ENCODE peak calls at places on chromosomes 16 and 17, in seven cellular contexts. J is fibroblast of the aortic adventitia, Z is BE2C, R is fibroblast of pulmonary artery, T is adrenal gland, D is AG04450, I is A549. C is an unnamed sample.

GRCh38 chr17:16036261-16036660 is 36.6 kb downstream of the TTC19 start:
- DNase-seq in J (no peak), Z (no peak), R (no peak), T (no peak), D (no peak), I (no peak), C (no peak)

GRCh38 chr17:49585422-49586027 is 9.9 kb downstream of the NXPH3 start:
- DNase-seq in J (no peak), Z (no peak), R (no peak), T (no peak), D (no peak), I (peak), C (peak)

GRCh38 chr16:69618721-69619120 is 53.0 kb downstream of the NFAT5 start:
- DNase-seq in J (no peak), Z (no peak), R (no peak), T (no peak), D (no peak), I (no peak), C (no peak)

GRCh38 chr17:11582217-11582616 is 16.1 kb upstream of the DNAH9 start:
- DNase-seq in J (no peak), Z (no peak), R (no peak), T (no peak), D (no peak), I (no peak), C (no peak)

GRCh38 chr16:70158261-70158939 is 15.2 kb upstream of the CLEC18C start:
- DNase-seq in J (no peak), Z (no peak), R (no peak), T (peak), D (no peak), I (peak), C (no peak)

GRCh38 chr16:70553645-70554044 is 30.0 kb downstream of the SF3B3 start:
- DNase-seq in J (peak), Z (no peak), R (peak), T (no peak), D (peak), I (no peak), C (peak)

GRCh38 chr16:3716831-3717234 is 491 bp downstream of the TRAP1 start:
- DNase-seq in J (no peak), Z (peak), R (no peak), T (no peak), D (no peak), I (peak), C (peak)

GRCh38 chr17:64406321-64407200 is 15.9 kb upstream of the PECAM1 start:
- DNase-seq in J (no peak), Z (no peak), R (peak), T (peak), D (no peak), I (no peak), C (peak)

GRCh38 chr17:21039839-21040575 is 2.8 kb downstream of the USP22 start:
- DNase-seq in J (peak), Z (no peak), R (peak), T (no peak), D (no peak), I (peak), C (peak)

GRCh38 chr17:2238432-2239169 is 65.0 kb downstream of the SMG6 start:
- DNase-seq in J (no peak), Z (no peak), R (no peak), T (peak), D (no peak), I (no peak), C (peak)

DNA sequence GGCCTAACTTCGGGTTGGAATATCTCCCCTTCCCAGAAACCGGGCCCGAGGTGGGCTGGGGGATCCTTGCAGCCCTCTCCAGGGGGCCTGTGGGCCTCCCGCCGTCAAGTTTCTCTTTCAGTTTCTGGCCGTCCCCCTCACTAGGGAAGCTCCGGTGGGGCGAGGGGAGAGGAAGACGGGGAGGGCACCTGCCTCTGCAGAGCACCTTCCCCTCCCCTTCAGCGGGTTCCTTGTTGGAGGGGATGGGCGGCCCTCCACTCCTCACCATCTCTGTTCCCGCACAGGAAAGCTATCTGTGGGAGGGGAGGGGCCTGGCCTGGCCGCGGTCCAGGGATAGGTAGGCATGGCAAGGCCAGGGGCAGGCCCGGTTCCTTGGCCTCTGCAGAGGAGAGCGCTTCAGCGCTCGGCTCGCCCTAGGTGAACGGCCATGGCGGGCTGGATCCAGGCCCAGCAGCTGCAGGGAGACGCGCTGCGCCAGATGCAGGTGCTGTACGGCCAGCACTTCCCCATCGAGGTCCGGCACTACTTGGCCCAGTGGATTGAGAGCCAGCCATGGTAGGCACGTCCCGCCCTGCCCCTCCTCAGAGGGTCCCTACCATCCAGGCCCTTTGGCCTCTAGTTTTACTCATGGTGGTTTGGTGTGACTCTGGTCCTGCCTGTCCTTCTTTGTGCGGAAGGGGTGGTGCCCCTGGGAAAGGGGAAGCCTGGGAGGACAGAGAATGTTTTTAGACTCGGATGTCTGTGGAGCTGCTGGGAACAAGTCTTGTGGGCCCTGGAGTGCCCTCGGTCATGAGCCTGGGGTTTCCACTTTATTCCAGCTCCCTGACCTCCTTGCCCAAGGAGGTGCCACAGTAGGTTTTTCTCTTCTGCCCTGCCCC is 926 bp downstream of the STAT5A start:
- DNase-seq in J (no peak), Z (no peak), R (no peak), T (peak), D (no peak), I (no peak), C (no peak)
- H3K4me3 ChIP-seq in J (peak), Z (no peak), R (peak), T (no peak), D (peak), I (no peak), C (peak)

GRCh38 chr16:20676867-20677266 is 20.6 kb downstream of the ACSM1 start:
- DNase-seq in J (no peak), Z (no peak), R (no peak), T (no peak), D (no peak), I (no peak), C (no peak)
- TF ChIP-seq CTCF in J (no peak), Z (no peak), R (no peak), T (no peak), D (no peak), I (no peak), C (no peak)

DNA sequence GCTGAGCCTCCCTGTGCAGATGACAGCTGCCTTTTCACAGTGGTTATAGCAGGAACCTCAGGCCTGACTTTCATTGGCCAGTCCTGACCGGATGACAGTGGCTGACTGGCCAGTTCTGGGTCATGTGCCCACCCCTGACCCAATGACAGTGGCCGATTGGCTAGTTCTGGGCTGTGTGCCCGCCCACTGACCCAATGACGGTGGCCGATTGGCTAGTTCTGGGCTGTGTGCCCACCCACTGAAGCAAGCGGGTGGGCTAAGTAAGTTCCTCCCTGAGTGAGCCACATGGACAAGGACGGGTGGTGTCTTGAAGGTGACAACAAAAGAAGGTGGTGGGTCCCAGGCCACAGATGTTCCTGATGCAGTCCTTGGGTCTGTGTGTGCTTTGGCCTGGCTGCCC is 9.5 kb downstream of the DEF8 start:
- DNase-seq in J (no peak), Z (peak), R (peak), T (peak), D (no peak), I (peak), C (peak)
- H3K4me3 ChIP-seq in J (no peak), Z (no peak), R (no peak), T (no peak), D (no peak), I (no peak), C (no peak)

GRCh38 chr16:31568577-31569359 is 41.1 kb downstream of the AHSP start:
- DNase-seq in J (no peak), Z (no peak), R (peak), T (no peak), D (no peak), I (no peak), C (peak)
- TF ChIP-seq CTCF in J (no peak), Z (no peak), R (no peak), T (no peak), D (no peak), I (no peak), C (peak)

DNA sequence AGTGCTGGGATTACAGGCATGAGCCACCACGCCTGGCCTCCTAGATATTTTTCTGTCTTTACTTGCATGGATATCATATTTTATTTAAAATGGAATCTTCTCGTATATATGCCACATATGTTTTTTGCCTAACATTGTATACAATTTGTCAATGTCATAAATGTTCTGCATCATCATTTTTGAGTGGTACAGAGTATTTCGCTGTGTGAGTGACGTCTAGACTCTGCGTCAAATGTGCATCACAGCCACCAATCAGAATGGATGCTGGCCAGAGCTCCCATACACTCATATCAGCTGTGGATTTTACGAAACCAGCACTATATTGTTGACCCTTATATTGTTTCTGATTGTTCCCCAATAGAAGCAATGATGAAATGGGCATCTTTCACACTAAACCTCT is 57.2 kb downstream of the ERCC4 start:
- DNase-seq in J (no peak), Z (no peak), R (no peak), T (no peak), D (no peak), I (no peak), C (no peak)
- H3K4me3 ChIP-seq in J (no peak), Z (no peak), R (no peak), T (no peak), D (no peak), I (no peak), C (no peak)